ENCODE peak calls at places on chromosomes 3 and 15, in five cellular contexts. V, S, K, J and O are unnamed samples.

GRCh38 chr3:105906345-105906744 is 37.5 kb upstream of the CBLB start:
- DNase-seq in J (no peak), S (no peak), K (no peak), V (no peak), O (no peak)

GRCh38 chr15:77684341-77685081 is 51.8 kb upstream of the LINGO1 start:
- DNase-seq in V (no peak), K (no peak), J (no peak), S (no peak), O (no peak)

GRCh38 chr3:31661993-31662392 is 129.3 kb downstream of the STT3B start:
- DNase-seq in V (no peak), J (no peak), S (no peak), K (no peak), O (no peak)

GRCh38 chr3:154795046-154795445 is 285.1 kb upstream of the MME start:
- DNase-seq in K (no peak), S (no peak), V (no peak), J (no peak), O (no peak)

GRCh38 chr3:65732060-65732933 is 306.4 kb downstream of the MAGI1 start:
- DNase-seq in S (no peak), V (no peak), J (peak; percentile 37), K (no peak), O (peak; percentile 3)

GRCh38 chr3:195546130-195546560 is 3.0 kb upstream of the PPP1R2 start:
- DNase-seq in S (no peak), V (peak; percentile 90), J (no peak), K (no peak), O (no peak)

GRCh38 chr3:39234041-39234440 is 41.6 kb upstream of the XIRP1 start:
- DNase-seq in V (no peak), K (no peak), J (no peak), S (no peak), O (no peak)

GRCh38 chr3:55362206-55362960 is 124.7 kb downstream of the WNT5A start:
- DNase-seq in K (no peak), J (no peak), V (no peak), S (no peak), O (no peak)

GRCh38 chr3:98359993-98360675 is 6.5 kb downstream of the OR5K4 start:
- DNase-seq in J (no peak), K (no peak), S (no peak), V (no peak), O (no peak)

GRCh38 chr15:92315144-92315543 is 78.5 kb upstream of the ST8SIA2 start:
- DNase-seq in S (no peak), V (no peak), K (no peak), J (no peak), O (no peak)

GRCh38 chr3:149199474-149199873 is 22.2 kb downstream of the CP start:
- DNase-seq in S (no peak), J (peak; percentile 59), K (peak; percentile 28), V (no peak), O (peak; percentile 58)

GRCh38 chr3:96959902-96960596 is 145.7 kb downstream of the EPHA6 start:
- DNase-seq in J (no peak), S (no peak), V (no peak), K (no peak), O (no peak)

GRCh38 chr15:101723161-101723873 is 956 bp downstream of the TARS3 start:
- DNase-seq in J (peak; percentile 3), V (no peak), K (peak; percentile 38), S (no peak), O (no peak)

GRCh38 chr3:33848624-33849347 is 50.4 kb downstream of the PDCD6IP start:
- DNase-seq in K (no peak), V (no peak), S (no peak), J (no peak), O (no peak)

GRCh38 chr15:64558460-64559179 is 98.2 kb downstream of the ZNF609 start:
- DNase-seq in V (no peak), K (no peak), J (no peak), S (no peak), O (no peak)

GRCh38 chr15:80825361-80826030 is 46.3 kb downstream of the CEMIP start:
- DNase-seq in J (no peak), V (no peak), S (no peak), K (peak; percentile 47), O (no peak)

GRCh38 chr3:134083626-134084229 is 54.0 kb upstream of the SLCO2A1 start:
- DNase-seq in V (no peak), K (no peak), J (no peak), S (no peak), O (no peak)

GRCh38 chr3:43866529-43867353 is 176.0 kb downstream of the ABHD5 start:
- DNase-seq in V (no peak), K (no peak), S (no peak), J (no peak), O (no peak)

GRCh38 chr15:86615816-86616215 is 536.1 kb downstream of the AGBL1 start:
- DNase-seq in S (no peak), V (no peak), J (no peak), K (no peak), O (no peak)

GRCh38 chr15:39756806-39757522 is 25.7 kb downstream of the FSIP1 start:
- DNase-seq in J (peak; percentile 29), S (no peak), V (no peak), K (peak; percentile 39), O (peak; percentile 40)

GRCh38 chr15:60477164-60477563 is 1.8 kb downstream of the ICE2 start:
- DNase-seq in V (no peak), S (no peak), J (no peak), K (no peak), O (no peak)

GRCh38 chr15:90002428-90002844 is 1.3 kb downstream of the ZNF710 start:
- DNase-seq in J (peak; percentile 6), V (peak; percentile 77), K (peak; percentile 17), S (no peak), O (peak; percentile 32)

GRCh38 chr3:159766563-159767185 is 222.0 kb upstream of the IL12A start:
- DNase-seq in S (no peak), K (peak; percentile 33), J (no peak), V (no peak), O (no peak)

GRCh38 chr3:154225536-154225935 is 98.8 kb downstream of the DHX36 start:
- DNase-seq in K (no peak), J (no peak), S (no peak), V (no peak), O (no peak)